ENCODE peak calls at places on chromosomes 4 and X, in six cellular contexts. G is activated CD8-positive, alpha-beta memory T cell treated with anti-CD3 and anti-CD28 coated beads for 1 hour; X is stimulated activated CD4-positive, alpha-beta T cell treated with anti-CD3 and anti-CD28 coated beads, Interleukin-4, amount 100 ng/mL, for 24 hours; N is GM04504; B is HS-5; S is erythroblast. C is an unnamed sample.

GRCh38 chr4:138864961-138865720 is 150.4 kb upstream of the NOCT start:
- DNase-seq in N (no peak), B (no peak), G (no peak), X (no peak), S (no peak), C (no peak)

GRCh38 chr4:87093443-87094123 is 126.8 kb downstream of the KLHL8 start:
- DNase-seq in G (peak), S (peak), N (no peak), X (peak), B (peak), C (no peak)

GRCh38 chr4:183798249-183798920 is 106.7 kb upstream of the STOX2 start:
- DNase-seq in S (no peak), G (no peak), B (no peak), N (no peak), X (no peak), C (no peak)

GRCh38 chr4:80507507-80507906 is 172.0 kb downstream of the CFAP299 start:
- DNase-seq in N (no peak), S (peak), X (no peak), G (no peak), B (no peak), C (no peak)

GRCh38 chr4:37793562-37793961 is 32.9 kb upstream of the PGM2 start:
- DNase-seq in G (no peak), X (no peak), N (no peak), B (no peak), S (peak), C (no peak)

GRCh38 chr4:83582289-83582756 is 46.4 kb downstream of the GPAT3 start:
- DNase-seq in X (no peak), B (no peak), S (no peak), N (peak), G (no peak), C (no peak)

GRCh38 chr4:78293841-78294301 is 236.7 kb downstream of the FRAS1 start:
- DNase-seq in G (no peak), S (no peak), X (no peak), B (peak), N (peak), C (no peak)

GRCh38 chr4:153110739-153111138 is 93.5 kb upstream of the TRIM2 start:
- DNase-seq in X (no peak), B (no peak), N (no peak), S (no peak), G (no peak), C (no peak)

GRCh38 chrX:136064661-136065043 is 79.4 kb downstream of the SLC9A6 start:
- DNase-seq in X (no peak), G (no peak), S (no peak), B (no peak), N (no peak), C (no peak)

GRCh38 chrX:107025538-107025937 is 25.5 kb upstream of the MORC4 start:
- DNase-seq in B (no peak), S (peak), G (no peak), N (no peak), X (no peak), C (no peak)

GRCh38 chrX:100316987-100317386 is 93.1 kb downstream of the PCDH19 start:
- DNase-seq in N (no peak), G (no peak), X (no peak), B (no peak), S (no peak), C (no peak)

GRCh38 chr4:1991596-1992434 is 17.0 kb downstream of the NELFA start:
- DNase-seq in G (no peak), B (no peak), X (no peak), N (no peak), S (no peak), C (peak)

GRCh38 chr4:40492747-40493146 is 136.9 kb downstream of the RBM47 start:
- DNase-seq in X (no peak), B (no peak), N (no peak), S (no peak), G (no peak), C (no peak)

GRCh38 chrX:72078411-72078810 is 53.3 kb downstream of the RTL5 start:
- DNase-seq in X (no peak), N (no peak), B (no peak), S (no peak), G (no peak), C (no peak)

GRCh38 chr4:23023121-23023520 is 330.4 kb downstream of the GBA3 start:
- DNase-seq in N (no peak), S (no peak), G (no peak), B (no peak), X (no peak), C (no peak)

GRCh38 chr4:26410385-26411293 is 79.6 kb downstream of the CCKAR start:
- DNase-seq in S (peak), X (peak), B (no peak), N (peak), G (no peak), C (no peak)

GRCh38 chr4:113893546-113893945 is 85.9 kb downstream of the ARSJ start:
- DNase-seq in X (no peak), S (no peak), B (no peak), G (no peak), N (no peak), C (no peak)

GRCh38 chr4:129900430-129900953 is 804.5 kb downstream of the C4orf33 start:
- DNase-seq in G (no peak), X (no peak), S (no peak), B (no peak), N (no peak), C (no peak)

GRCh38 chr4:120175272-120175671 is 108.6 kb upstream of the MAD2L1 start:
- DNase-seq in N (no peak), S (no peak), X (no peak), B (no peak), G (no peak), C (no peak)

GRCh38 chr4:93346840-93347239 is 481.7 kb upstream of the ATOH1 start:
- DNase-seq in G (no peak), S (no peak), B (no peak), N (no peak), X (no peak), C (no peak)

GRCh38 chr4:36420111-36420679 is 138.8 kb downstream of the DTHD1 start:
- DNase-seq in N (no peak), X (no peak), B (no peak), S (no peak), G (no peak), C (peak)

GRCh38 chr4:81627617-81628016 is 155.9 kb upstream of the RASGEF1B start:
- DNase-seq in G (no peak), X (no peak), N (no peak), S (no peak), B (no peak), C (no peak)

GRCh38 chr4:143514432-143514831 is 930 bp downstream of the SMARCA5 start:
- DNase-seq in N (no peak), B (no peak), S (peak), X (peak), G (no peak), C (peak)

GRCh38 chrX:41478397-41478911 is 31.3 kb downstream of the NYX start:
- DNase-seq in B (no peak), G (no peak), S (no peak), N (no peak), X (no peak), C (no peak)

GRCh38 chrX:10884246-10884645 is 226.9 kb upstream of the HCCS start:
- DNase-seq in S (no peak), X (no peak), B (no peak), N (peak), G (no peak), C (no peak)

GRCh38 chr4:67451464-67451863 is 93.8 kb downstream of the CENPC start:
- DNase-seq in B (peak), G (no peak), N (no peak), X (no peak), S (no peak), C (no peak)

GRCh38 chr4:136908122-136908521 is 624.2 kb downstream of the PCDH18 start:
- DNase-seq in X (no peak), B (no peak), N (no peak), S (no peak), G (no peak), C (no peak)

GRCh38 chr4:107814758-107815552 is 9.8 kb upstream of the SGMS2 start:
- DNase-seq in B (no peak), N (no peak), G (no peak), S (no peak), X (no peak), C (no peak)

GRCh38 chrX:129593137-129593536 is 53.1 kb downstream of the OCRL start:
- DNase-seq in B (no peak), G (no peak), S (peak), X (no peak), N (peak), C (peak)

GRCh38 chrX:17596546-17597205 is 140.6 kb upstream of the SCML1 start:
- DNase-seq in S (no peak), N (no peak), B (no peak), G (no peak), X (no peak), C (no peak)

GRCh38 chr4:116361782-116362181 is 723.6 kb downstream of the TRAM1L1 start:
- DNase-seq in S (no peak), G (no peak), X (no peak), N (no peak), B (no peak), C (peak)

GRCh38 chrX:11724122-11725017 is 33.7 kb upstream of the MSL3 start:
- DNase-seq in B (no peak), G (no peak), X (peak), N (peak), S (peak), C (no peak)

GRCh38 chr4:3225946-3226345 is 23.0 kb upstream of the MSANTD1 start:
- DNase-seq in X (no peak), S (no peak), N (no peak), G (no peak), B (no peak), C (no peak)

GRCh38 chrX:53073115-53073581 is 9.0 kb upstream of the TSPYL2 start:
- DNase-seq in N (no peak), S (no peak), B (no peak), X (no peak), G (no peak), C (no peak)

GRCh38 chrX:33974676-33975075 is 157.4 kb downstream of the FAM47A start:
- DNase-seq in S (no peak), X (no peak), G (no peak), B (no peak), N (no peak), C (no peak)